ENCODE peak calls at places on chromosomes 16 and 17, in seven cellular contexts. S, C, A, E, L, T and K are unnamed samples.

GRCh38 chr16:2436110-2436509 is 6.9 kb downstream of the CCNF start:
- DNase-seq in S (no peak), C (peak), A (peak), E (no peak), L (no peak), T (no peak), K (no peak)

GRCh38 chr17:17001874-17002520 is 30.1 kb upstream of the TNFRSF13B start:
- DNase-seq in S (peak), C (peak), A (peak), E (peak), L (peak), T (peak), K (peak)

GRCh38 chr17:67289174-67289876 is 44.3 kb upstream of the HELZ start:
- DNase-seq in S (peak), C (no peak), A (peak), E (no peak), L (no peak), T (no peak), K (no peak)

GRCh38 chr16:81861915-81862314 is 82.8 kb downstream of the PLCG2 start:
- DNase-seq in S (no peak), C (no peak), A (no peak), E (no peak), L (no peak), T (no peak), K (no peak)

GRCh38 chr17:42034059-42034458 is 14.2 kb downstream of the NKIRAS2 start:
- DNase-seq in S (no peak), C (no peak), A (no peak), E (no peak), L (no peak), T (no peak), K (no peak)

GRCh38 chr17:10631048-10631700 is 25.9 kb downstream of the MYH3 start:
- DNase-seq in S (peak), C (peak), A (no peak), E (no peak), L (peak), T (no peak), K (peak)

GRCh38 chr16:11949527-11949926 is 7.7 kb upstream of the NPIPB2 start:
- DNase-seq in S (peak), C (peak), A (peak), E (no peak), L (peak), T (no peak), K (peak)

GRCh38 chr16:86924537-86924936 is 346.2 kb downstream of the FOXL1 start:
- DNase-seq in S (peak), C (peak), A (no peak), E (no peak), L (no peak), T (no peak), K (no peak)

GRCh38 chr16:1938316-1938715 is 4.7 kb downstream of the MSRB1 start:
- DNase-seq in S (no peak), C (no peak), A (no peak), E (no peak), L (no peak), T (no peak), K (no peak)

GRCh38 chr17:5121186-5121841 is 5.5 kb downstream of the USP6 start:
- DNase-seq in S (no peak), C (no peak), A (no peak), E (no peak), L (no peak), T (no peak), K (no peak)

GRCh38 chr16:5865231-5865630 is 767.6 kb upstream of the EEF2KMT start:
- DNase-seq in S (no peak), C (no peak), A (no peak), E (no peak), L (no peak), T (no peak), K (no peak)

GRCh38 chr17:81135503-81136283 is 29.6 kb upstream of the PVALEF start:
- DNase-seq in S (no peak), C (no peak), A (no peak), E (no peak), L (no peak), T (no peak), K (no peak)

GRCh38 chr17:57588086-57588485 is 157.0 kb downstream of the CCDC182 start:
- DNase-seq in S (no peak), C (peak), A (no peak), E (no peak), L (peak), T (no peak), K (no peak)

GRCh38 chr17:80192268-80192667 is 22.4 kb downstream of the CARD14 start:
- DNase-seq in S (no peak), C (peak), A (peak), E (no peak), L (no peak), T (no peak), K (no peak)

GRCh38 chr17:45020354-45021138 is 30.9 kb downstream of the DCAKD start:
- DNase-seq in S (no peak), C (no peak), A (peak), E (no peak), L (no peak), T (no peak), K (peak)

GRCh38 chr16:48317614-48318013 is 67.6 kb downstream of the SIAH1 start:
- DNase-seq in S (peak), C (peak), A (no peak), E (no peak), L (peak), T (no peak), K (peak)

GRCh38 chr16:85897384-85897783 is 1.6 kb upstream of the IRF8 start:
- DNase-seq in S (no peak), C (peak), A (no peak), E (no peak), L (peak), T (no peak), K (no peak)

GRCh38 chr17:80223142-80223815 is 3.1 kb downstream of the SLC26A11 start:
- DNase-seq in S (no peak), C (no peak), A (no peak), E (no peak), L (no peak), T (no peak), K (no peak)

GRCh38 chr16:85089485-85089884 is 22.8 kb downstream of the CIBAR2 start:
- DNase-seq in S (no peak), C (peak), A (peak), E (no peak), L (no peak), T (no peak), K (no peak)

GRCh38 chr16:84680843-84681629 is 18.8 kb upstream of the USP10 start:
- DNase-seq in S (no peak), C (no peak), A (no peak), E (no peak), L (no peak), T (no peak), K (no peak)

GRCh38 chr17:44362964-44363612 is 565 bp downstream of the FAM171A2 start:
- DNase-seq in S (no peak), C (no peak), A (no peak), E (no peak), L (peak), T (no peak), K (peak)

GRCh38 chr16:50884066-50884860 is 142.4 kb downstream of the CYLD start:
- DNase-seq in S (peak), C (no peak), A (no peak), E (no peak), L (no peak), T (peak), K (peak)

GRCh38 chr17:63646492-63646815 is 24.2 kb downstream of the MAP3K3 start:
- DNase-seq in S (no peak), C (no peak), A (no peak), E (no peak), L (no peak), T (no peak), K (no peak)

GRCh38 chr16:70568601-70569217 is 45.1 kb downstream of the SF3B3 start:
- DNase-seq in S (no peak), C (peak), A (no peak), E (no peak), L (no peak), T (no peak), K (no peak)

GRCh38 chr17:40981115-40981514 is 3.0 kb downstream of the KRT40 start:
- DNase-seq in S (no peak), C (no peak), A (no peak), E (no peak), L (no peak), T (no peak), K (no peak)

GRCh38 chr17:39769974-39770587 is 32.3 kb downstream of the GRB7 start:
- DNase-seq in S (peak), C (peak), A (peak), E (no peak), L (no peak), T (no peak), K (no peak)

GRCh38 chr17:10768766-10769383 is 35.0 kb downstream of the TMEM238L start:
- DNase-seq in S (no peak), C (no peak), A (no peak), E (no peak), L (no peak), T (no peak), K (no peak)

GRCh38 chr17:35254107-35254802 is 11.4 kb downstream of the SLFN5 start:
- DNase-seq in S (peak), C (peak), A (peak), E (no peak), L (peak), T (no peak), K (peak)